ENCODE peak calls at places on chromosomes 3 and 15, in eight cellular contexts. One of them, this sample, is unnamed.
A peak's percentile ranks its signal among the peaks of the same experiment; 100 is the strongest.

GRCh38 chr15:73981761-73982222 is 10.3 kb downstream of the STOML1 start:
- DNase-seq in A549: no peak
- DNase-seq in fibroblast of mammary gland: peak; percentile 47
- DNase-seq in foreskin fibroblast: no peak
- DNase-seq in fibroblast of pulmonary artery: no peak
- DNase-seq in A673: no peak
- DNase-seq in fibroblast of lung: peak; percentile 42
- DNase-seq in Caco-2: no peak
- DNase-seq in this sample: peak; percentile 35

GRCh38 chr3:141921316-141921715 is 44.9 kb downstream of the ATP1B3 start:
- DNase-seq in A549: no peak
- DNase-seq in fibroblast of mammary gland: no peak
- DNase-seq in foreskin fibroblast: no peak
- DNase-seq in fibroblast of pulmonary artery: no peak
- DNase-seq in A673: no peak
- DNase-seq in fibroblast of lung: no peak
- DNase-seq in Caco-2: no peak
- DNase-seq in this sample: no peak

GRCh38 chr15:36363335-36363734 is 216.1 kb upstream of the CDIN1 start:
- DNase-seq in A549: no peak
- DNase-seq in fibroblast of mammary gland: peak; percentile 84
- DNase-seq in foreskin fibroblast: peak; percentile 36
- DNase-seq in fibroblast of pulmonary artery: peak; percentile 76
- DNase-seq in A673: no peak
- DNase-seq in fibroblast of lung: peak; percentile 87
- DNase-seq in Caco-2: no peak
- DNase-seq in this sample: peak; percentile 63

GRCh38 chr3:51828297-51828696 is 33.1 kb upstream of the IQCF2 start:
- DNase-seq in A549: no peak
- DNase-seq in fibroblast of mammary gland: no peak
- DNase-seq in foreskin fibroblast: no peak
- DNase-seq in fibroblast of pulmonary artery: no peak
- DNase-seq in A673: no peak
- DNase-seq in fibroblast of lung: no peak
- DNase-seq in Caco-2: no peak
- DNase-seq in this sample: no peak

GRCh38 chr15:70152070-70152480 is 54.4 kb upstream of the TLE3 start:
- DNase-seq in A549: no peak
- DNase-seq in fibroblast of mammary gland: no peak
- DNase-seq in foreskin fibroblast: no peak
- DNase-seq in fibroblast of pulmonary artery: peak; percentile 56
- DNase-seq in A673: no peak
- DNase-seq in fibroblast of lung: peak; percentile 64
- DNase-seq in Caco-2: no peak
- DNase-seq in this sample: peak; percentile 68

GRCh38 chr15:45314960-45315359 is 62.9 kb downstream of the SLC28A2 start:
- DNase-seq in A549: no peak
- DNase-seq in fibroblast of mammary gland: peak; percentile 38
- DNase-seq in foreskin fibroblast: no peak
- DNase-seq in fibroblast of pulmonary artery: peak; percentile 13
- DNase-seq in A673: peak; percentile 72
- DNase-seq in fibroblast of lung: peak; percentile 5
- DNase-seq in Caco-2: no peak
- DNase-seq in this sample: no peak

GRCh38 chr15:88898736-88899135 is 3.4 kb upstream of the HAPLN3 start:
- DNase-seq in A549: no peak
- DNase-seq in fibroblast of mammary gland: no peak
- DNase-seq in foreskin fibroblast: no peak
- DNase-seq in fibroblast of pulmonary artery: no peak
- DNase-seq in A673: no peak
- DNase-seq in fibroblast of lung: no peak
- DNase-seq in Caco-2: no peak
- DNase-seq in this sample: no peak

GRCh38 chr15:63950911-63951481 is 95.3 kb downstream of the DAPK2 start:
- DNase-seq in A549: no peak
- DNase-seq in fibroblast of mammary gland: peak; percentile 83
- DNase-seq in foreskin fibroblast: peak; percentile 80
- DNase-seq in fibroblast of pulmonary artery: peak; percentile 46
- DNase-seq in A673: no peak
- DNase-seq in fibroblast of lung: peak; percentile 95
- DNase-seq in Caco-2: no peak
- DNase-seq in this sample: peak; percentile 80

GRCh38 chr3:4856986-4857385 is 122.3 kb upstream of the BHLHE40 start:
- DNase-seq in A549: no peak
- DNase-seq in fibroblast of mammary gland: no peak
- DNase-seq in foreskin fibroblast: no peak
- DNase-seq in fibroblast of pulmonary artery: no peak
- DNase-seq in A673: no peak
- DNase-seq in fibroblast of lung: no peak
- DNase-seq in Caco-2: no peak
- DNase-seq in this sample: no peak

GRCh38 chr3:10529809-10530208 is 24.4 kb upstream of the ATP2B2 start:
- DNase-seq in A549: no peak
- DNase-seq in fibroblast of mammary gland: no peak
- DNase-seq in foreskin fibroblast: no peak
- DNase-seq in fibroblast of pulmonary artery: no peak
- DNase-seq in A673: no peak
- DNase-seq in fibroblast of lung: no peak
- DNase-seq in Caco-2: no peak
- DNase-seq in this sample: no peak

GRCh38 chr3:14042680-14043079 is 82.0 kb downstream of the CHCHD4 start:
- DNase-seq in A549: no peak
- DNase-seq in fibroblast of mammary gland: peak; percentile 37
- DNase-seq in foreskin fibroblast: peak; percentile 37
- DNase-seq in fibroblast of pulmonary artery: peak; percentile 19
- DNase-seq in A673: no peak
- DNase-seq in fibroblast of lung: peak; percentile 43
- DNase-seq in Caco-2: no peak
- DNase-seq in this sample: peak; percentile 2

GRCh38 chr15:58378241-58379085 is 53.3 kb upstream of the LIPC start:
- DNase-seq in A549: no peak
- DNase-seq in fibroblast of mammary gland: peak; percentile 57
- DNase-seq in foreskin fibroblast: no peak
- DNase-seq in fibroblast of pulmonary artery: peak; percentile 35
- DNase-seq in A673: no peak
- DNase-seq in fibroblast of lung: peak; percentile 60
- DNase-seq in Caco-2: no peak
- DNase-seq in this sample: peak; percentile 36

GRCh38 chr3:135136361-135137100 is 341.5 kb downstream of the EPHB1 start:
- DNase-seq in A549: no peak
- DNase-seq in fibroblast of mammary gland: no peak
- DNase-seq in foreskin fibroblast: no peak
- DNase-seq in fibroblast of pulmonary artery: no peak
- DNase-seq in A673: no peak
- DNase-seq in fibroblast of lung: no peak
- DNase-seq in Caco-2: no peak
- DNase-seq in this sample: no peak

GRCh38 chr3:46368569-46368968 is 2.2 kb upstream of the CCR5 start:
- DNase-seq in A549: no peak
- DNase-seq in fibroblast of mammary gland: peak; percentile 5
- DNase-seq in foreskin fibroblast: no peak
- DNase-seq in fibroblast of pulmonary artery: no peak
- DNase-seq in A673: no peak
- DNase-seq in fibroblast of lung: no peak
- DNase-seq in Caco-2: peak; percentile 28
- DNase-seq in this sample: no peak

DNA sequence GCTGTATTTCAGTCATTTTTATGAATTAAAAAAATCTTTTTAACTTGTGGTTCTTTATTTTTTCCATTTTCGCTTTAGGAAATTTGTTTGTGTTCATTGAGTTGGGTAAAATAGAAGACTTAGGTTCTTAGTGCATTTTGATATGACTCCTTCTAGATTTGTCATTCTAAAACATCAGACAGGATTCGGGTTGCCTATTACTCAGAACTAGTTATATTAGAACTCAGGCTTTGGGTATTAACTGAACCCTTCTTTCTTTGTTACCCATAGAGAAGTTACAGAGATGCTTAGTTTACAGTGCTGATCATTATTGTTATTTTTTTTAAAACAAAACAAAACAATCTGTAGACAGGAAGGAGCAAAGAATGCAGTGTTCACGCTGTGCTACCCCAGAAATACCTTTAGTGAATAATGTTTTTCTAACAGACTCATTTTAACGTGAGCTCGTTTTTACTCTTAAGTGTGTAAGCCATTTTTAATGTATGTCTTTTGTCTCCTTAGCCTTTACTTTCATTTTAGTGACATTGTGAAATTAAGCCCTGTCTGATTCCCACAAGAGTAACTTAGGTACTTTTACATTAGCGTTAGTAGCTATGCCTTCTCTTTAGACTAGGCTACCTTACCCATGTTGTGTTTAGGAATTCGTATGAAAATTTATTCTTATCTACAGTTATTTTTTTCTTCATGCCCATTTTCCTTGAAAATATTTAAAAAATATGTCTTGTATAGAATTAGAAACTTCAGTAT is 53.4 kb downstream of the CMC1 start:
- DNase-seq in A549: no peak
- DNase-seq in fibroblast of mammary gland: no peak
- DNase-seq in foreskin fibroblast: no peak
- DNase-seq in fibroblast of pulmonary artery: no peak
- DNase-seq in A673: no peak
- DNase-seq in fibroblast of lung: no peak
- DNase-seq in Caco-2: no peak
- DNase-seq in this sample: no peak
- H3K4me3 ChIP-seq in A549: no peak overlapping the region
- H3K4me3 ChIP-seq in fibroblast of mammary gland: no peak overlapping the region
- H3K4me3 ChIP-seq in foreskin fibroblast: no peak overlapping the region
- H3K4me3 ChIP-seq in fibroblast of pulmonary artery: no peak overlapping the region
- H3K4me3 ChIP-seq in A673: no peak overlapping the region
- H3K4me3 ChIP-seq in fibroblast of lung: no peak overlapping the region
- H3K4me3 ChIP-seq in Caco-2: no peak overlapping the region
- H3K4me3 ChIP-seq in this sample: no peak overlapping the region

DNA sequence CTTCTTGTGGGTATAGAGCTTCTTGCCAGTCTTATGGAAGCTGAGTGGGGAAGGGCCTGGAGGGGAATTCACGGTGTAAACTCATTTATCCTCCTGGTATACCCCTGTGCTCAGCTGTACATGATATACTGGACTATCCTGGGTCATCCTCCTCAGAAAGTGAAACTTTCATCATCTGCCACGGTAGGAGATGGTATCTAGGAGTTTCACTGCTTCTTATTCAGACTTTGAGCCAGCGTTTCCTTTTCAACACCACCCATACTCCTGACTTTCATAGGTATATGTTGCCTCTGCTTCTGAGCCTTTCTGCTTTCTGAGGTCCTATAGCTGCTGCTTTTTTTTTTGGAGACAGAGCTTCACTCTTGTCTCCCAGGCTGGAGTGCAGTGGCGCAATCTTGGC is 15.6 kb downstream of the SENP5 start:
- DNase-seq in A549: no peak
- DNase-seq in fibroblast of mammary gland: no peak
- DNase-seq in foreskin fibroblast: no peak
- DNase-seq in fibroblast of pulmonary artery: no peak
- DNase-seq in A673: no peak
- DNase-seq in fibroblast of lung: no peak
- DNase-seq in Caco-2: no peak
- DNase-seq in this sample: no peak
- H3K4me3 ChIP-seq in A549: no peak overlapping the region
- H3K4me3 ChIP-seq in fibroblast of mammary gland: no peak overlapping the region
- H3K4me3 ChIP-seq in foreskin fibroblast: no peak overlapping the region
- H3K4me3 ChIP-seq in fibroblast of pulmonary artery: no peak overlapping the region
- H3K4me3 ChIP-seq in A673: no peak overlapping the region
- H3K4me3 ChIP-seq in fibroblast of lung: no peak overlapping the region
- H3K4me3 ChIP-seq in Caco-2: no peak overlapping the region
- H3K4me3 ChIP-seq in this sample: no peak overlapping the region

DNA sequence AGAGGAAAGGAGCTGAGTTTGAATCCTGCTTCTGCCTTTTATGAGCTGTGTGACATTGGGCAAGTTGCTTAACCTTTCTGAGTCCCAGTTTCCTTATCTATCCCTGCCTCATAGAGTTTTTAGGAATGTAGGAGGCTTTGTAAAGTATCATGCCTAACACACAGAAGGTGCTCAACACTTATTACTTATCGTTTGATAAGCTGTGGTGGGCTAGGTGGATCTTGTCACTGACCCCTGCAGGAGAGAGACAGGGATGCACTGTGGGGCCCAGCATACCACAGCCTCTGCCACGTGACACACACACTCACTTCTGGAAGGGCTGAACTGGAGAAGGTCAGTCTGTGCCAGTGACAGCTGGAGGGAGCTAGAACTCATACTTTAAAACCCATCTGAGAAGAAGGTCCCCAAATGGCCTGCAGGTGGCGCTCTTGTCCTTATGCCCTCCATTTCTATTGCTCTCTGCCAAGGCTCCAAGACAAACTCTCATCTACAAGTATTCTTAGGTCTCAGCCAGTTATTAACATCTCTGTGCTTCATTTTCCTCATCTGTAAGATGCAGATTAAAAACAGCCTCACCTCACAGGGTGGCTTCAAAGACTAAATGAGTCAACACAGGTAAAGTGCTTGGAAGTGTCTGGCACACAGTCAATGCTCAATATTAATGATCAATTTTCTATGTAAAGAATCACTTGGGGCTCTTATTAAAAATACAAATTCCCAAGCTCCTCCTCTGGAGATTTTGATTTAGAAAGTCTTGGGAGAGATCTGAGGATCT is 57.5 kb upstream of the HACD2 start:
- DNase-seq in A549: peak; percentile 79
- DNase-seq in fibroblast of mammary gland: peak; percentile 94
- DNase-seq in foreskin fibroblast: peak; percentile 88
- DNase-seq in fibroblast of pulmonary artery: peak; percentile 96
- DNase-seq in A673: peak; percentile 92
- DNase-seq in fibroblast of lung: peak; percentile 90
- DNase-seq in Caco-2: peak; percentile 72
- DNase-seq in this sample: peak; percentile 89
- H3K4me3 ChIP-seq in A549: no peak overlapping the region
- H3K4me3 ChIP-seq in fibroblast of mammary gland: no peak overlapping the region
- H3K4me3 ChIP-seq in foreskin fibroblast: no peak overlapping the region
- H3K4me3 ChIP-seq in fibroblast of pulmonary artery: no peak overlapping the region
- H3K4me3 ChIP-seq in A673: no peak overlapping the region
- H3K4me3 ChIP-seq in fibroblast of lung: no peak overlapping the region
- H3K4me3 ChIP-seq in Caco-2: no peak overlapping the region
- H3K4me3 ChIP-seq in this sample: no peak overlapping the region

GRCh38 chr15:25718597-25718996 is 144.5 kb downstream of the ATP10A start:
- DNase-seq in A549: no peak
- DNase-seq in fibroblast of mammary gland: no peak
- DNase-seq in foreskin fibroblast: no peak
- DNase-seq in fibroblast of pulmonary artery: no peak
- DNase-seq in A673: no peak
- DNase-seq in fibroblast of lung: no peak
- DNase-seq in Caco-2: no peak
- DNase-seq in this sample: no peak

GRCh38 chr15:25719101-25719985 is 143.8 kb downstream of the ATP10A start:
- DNase-seq in A549: no peak
- DNase-seq in fibroblast of mammary gland: no peak
- DNase-seq in foreskin fibroblast: no peak
- DNase-seq in fibroblast of pulmonary artery: no peak
- DNase-seq in A673: no peak
- DNase-seq in fibroblast of lung: no peak
- DNase-seq in Caco-2: no peak
- DNase-seq in this sample: no peak

GRCh38 chr15:25717116-25717755 is 145.9 kb downstream of the ATP10A start:
- DNase-seq in A549: no peak
- DNase-seq in fibroblast of mammary gland: no peak
- DNase-seq in foreskin fibroblast: no peak
- DNase-seq in fibroblast of pulmonary artery: peak; percentile 28
- DNase-seq in A673: peak; percentile 7
- DNase-seq in fibroblast of lung: peak; percentile 69
- DNase-seq in Caco-2: no peak
- DNase-seq in this sample: peak; percentile 64

GRCh38 chr15:25716414-25717102 is 146.6 kb downstream of the ATP10A start:
- DNase-seq in A549: no peak
- DNase-seq in fibroblast of mammary gland: no peak
- DNase-seq in foreskin fibroblast: no peak
- DNase-seq in fibroblast of pulmonary artery: no peak
- DNase-seq in A673: no peak
- DNase-seq in fibroblast of lung: no peak
- DNase-seq in Caco-2: no peak
- DNase-seq in this sample: no peak

GRCh38 chr15:25717861-25718504 is 145.1 kb downstream of the ATP10A start:
- DNase-seq in A549: no peak
- DNase-seq in fibroblast of mammary gland: no peak
- DNase-seq in foreskin fibroblast: no peak
- DNase-seq in fibroblast of pulmonary artery: no peak
- DNase-seq in A673: no peak
- DNase-seq in fibroblast of lung: peak; percentile 25
- DNase-seq in Caco-2: no peak
- DNase-seq in this sample: peak; percentile 6
- H3K4me3 ChIP-seq in A549: no peak overlapping the region
- H3K4me3 ChIP-seq in fibroblast of mammary gland: no peak overlapping the region
- H3K4me3 ChIP-seq in foreskin fibroblast: no peak overlapping the region
- H3K4me3 ChIP-seq in fibroblast of pulmonary artery: no peak overlapping the region
- H3K4me3 ChIP-seq in A673: no peak overlapping the region
- H3K4me3 ChIP-seq in fibroblast of lung: no peak overlapping the region
- H3K4me3 ChIP-seq in Caco-2: no peak overlapping the region
- H3K4me3 ChIP-seq in this sample: no peak overlapping the region

This sample was measured in astrocyte of the spinal cord.